ENCODE peak calls at places on chromosomes 4 and X, in four cellular contexts. One of them, this sample, is unnamed.
A peak's percentile ranks its signal among the peaks of the same experiment; 100 is the strongest.

GRCh38 chrX:115968436-115969252 is 201.9 kb upstream of the AGTR2 start:
- DNase-seq in foreskin fibroblast: peak; percentile 60
- DNase-seq in neural progenitor cell: peak; percentile 87
- DNase-seq in choroid plexus epithelial cell: peak; percentile 17
- DNase-seq in this sample: no peak

GRCh38 chr4:155543126-155543765 is 123.4 kb upstream of the GUCY1A1 start:
- DNase-seq in foreskin fibroblast: peak; percentile 86
- DNase-seq in neural progenitor cell: no peak
- DNase-seq in choroid plexus epithelial cell: no peak
- DNase-seq in this sample: peak; percentile 47

GRCh38 chrX:32289356-32289755 is 922.0 kb downstream of the DMD start:
- DNase-seq in foreskin fibroblast: no peak
- DNase-seq in choroid plexus epithelial cell: no peak
- DNase-seq in neural progenitor cell: no peak
- DNase-seq in this sample: no peak

GRCh38 chr4:21593268-21594002 is 355.1 kb downstream of the KCNIP4 start:
- DNase-seq in choroid plexus epithelial cell: no peak
- DNase-seq in foreskin fibroblast: peak; percentile 52
- DNase-seq in neural progenitor cell: no peak
- DNase-seq in this sample: no peak

GRCh38 chrX:1491851-1492349 is 39.2 kb upstream of the ASMTL start:
- DNase-seq in choroid plexus epithelial cell: peak; percentile 11
- DNase-seq in neural progenitor cell: peak; percentile 74
- DNase-seq in foreskin fibroblast: no peak
- DNase-seq in this sample: no peak

GRCh38 chr4:106208481-106209460 is 107.2 kb downstream of the TBCK start:
- DNase-seq in choroid plexus epithelial cell: no peak
- DNase-seq in foreskin fibroblast: no peak
- DNase-seq in neural progenitor cell: no peak
- DNase-seq in this sample: no peak

GRCh38 chrX:54865208-54865607 is 55.4 kb upstream of the TRO start:
- DNase-seq in choroid plexus epithelial cell: no peak
- DNase-seq in neural progenitor cell: no peak
- DNase-seq in foreskin fibroblast: no peak
- DNase-seq in this sample: no peak

GRCh38 chr4:20618010-20618409 is 82.2 kb upstream of the PACRGL start:
- DNase-seq in choroid plexus epithelial cell: peak; percentile 26
- DNase-seq in neural progenitor cell: peak; percentile 57
- DNase-seq in foreskin fibroblast: peak; percentile 33
- DNase-seq in this sample: no peak

GRCh38 chr4:123876640-123877039 is 480.0 kb downstream of the SPRY1 start:
- DNase-seq in choroid plexus epithelial cell: peak; percentile 6
- DNase-seq in neural progenitor cell: peak; percentile 28
- DNase-seq in foreskin fibroblast: no peak
- DNase-seq in this sample: no peak

GRCh38 chrX:135389717-135390116 is 32.0 kb upstream of the SMIM10L2A start:
- DNase-seq in neural progenitor cell: no peak
- DNase-seq in foreskin fibroblast: peak; percentile 4
- DNase-seq in choroid plexus epithelial cell: no peak
- DNase-seq in this sample: no peak

GRCh38 chrX:19457662-19458061 is 57.6 kb downstream of the MAP3K15 start:
- DNase-seq in neural progenitor cell: no peak
- DNase-seq in foreskin fibroblast: no peak
- DNase-seq in choroid plexus epithelial cell: no peak
- DNase-seq in this sample: no peak

GRCh38 chr4:36394352-36394903 is 113.0 kb downstream of the DTHD1 start:
- DNase-seq in choroid plexus epithelial cell: no peak
- DNase-seq in foreskin fibroblast: no peak
- DNase-seq in neural progenitor cell: no peak
- DNase-seq in this sample: no peak

GRCh38 chrX:111869639-111870034 is 6.3 kb upstream of the TRPC5OS start:
- DNase-seq in neural progenitor cell: peak; percentile 82
- DNase-seq in choroid plexus epithelial cell: peak; percentile 56
- DNase-seq in foreskin fibroblast: no peak
- DNase-seq in this sample: peak; percentile 4

GRCh38 chrX:85309717-85310116 is 65.9 kb downstream of the ZNF711 start:
- DNase-seq in foreskin fibroblast: no peak
- DNase-seq in neural progenitor cell: peak; percentile 6
- DNase-seq in choroid plexus epithelial cell: no peak
- DNase-seq in this sample: no peak

GRCh38 chr4:61877893-61878292 is 677.8 kb downstream of the ADGRL3 start:
- DNase-seq in choroid plexus epithelial cell: peak; percentile 42
- DNase-seq in neural progenitor cell: no peak
- DNase-seq in foreskin fibroblast: no peak
- DNase-seq in this sample: no peak

GRCh38 chrX:153873282-153874090 is 12.5 kb downstream of the L1CAM start:
- DNase-seq in neural progenitor cell: peak; percentile 87
- DNase-seq in foreskin fibroblast: no peak
- DNase-seq in choroid plexus epithelial cell: no peak
- DNase-seq in this sample: no peak

GRCh38 chr4:163598028-163598427 is 103.5 kb downstream of the TMA16 start:
- DNase-seq in foreskin fibroblast: no peak
- DNase-seq in choroid plexus epithelial cell: no peak
- DNase-seq in neural progenitor cell: no peak
- DNase-seq in this sample: no peak

GRCh38 chr4:82909326-82909725 is 8.8 kb downstream of the THAP9 start:
- DNase-seq in foreskin fibroblast: no peak
- DNase-seq in neural progenitor cell: no peak
- DNase-seq in choroid plexus epithelial cell: no peak
- DNase-seq in this sample: no peak

DNA sequence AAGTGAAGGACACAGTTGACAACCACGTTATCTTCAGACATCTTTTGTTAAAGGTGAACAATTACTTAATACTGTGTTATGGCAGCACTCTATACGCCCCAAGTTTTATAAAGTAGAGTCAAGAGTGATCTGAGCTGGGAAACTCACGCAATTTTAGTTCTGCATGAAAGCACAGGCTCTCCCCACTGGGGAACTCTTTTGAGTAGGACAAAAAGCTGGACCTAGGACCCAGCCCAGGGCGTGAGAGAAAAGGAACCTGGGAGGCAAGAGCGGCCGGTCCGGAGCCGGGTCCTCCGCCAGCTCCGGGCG is 152.6 kb upstream of the SLC4A4 start:
- DNase-seq in choroid plexus epithelial cell: no peak
- DNase-seq in foreskin fibroblast: no peak
- DNase-seq in neural progenitor cell: no peak
- DNase-seq in this sample: no peak
- H3K4me3 ChIP-seq in choroid plexus epithelial cell: peak overlapping the region; percentile 37
- H3K4me3 ChIP-seq in foreskin fibroblast: peak overlapping the region; percentile 54
- H3K4me3 ChIP-seq in neural progenitor cell: peak overlapping the region; percentile 75
- H3K4me3 ChIP-seq in this sample: peak overlapping the region; percentile 75

GRCh38 chr4:77193046-77193445 is 36.0 kb downstream of the CCNG2 start:
- DNase-seq in neural progenitor cell: no peak
- DNase-seq in choroid plexus epithelial cell: no peak
- DNase-seq in foreskin fibroblast: no peak
- DNase-seq in this sample: no peak
- H3K4me3 ChIP-seq in neural progenitor cell: no peak overlapping the region
- H3K4me3 ChIP-seq in choroid plexus epithelial cell: no peak overlapping the region
- H3K4me3 ChIP-seq in foreskin fibroblast: no peak overlapping the region
- H3K4me3 ChIP-seq in this sample: no peak overlapping the region

DNA sequence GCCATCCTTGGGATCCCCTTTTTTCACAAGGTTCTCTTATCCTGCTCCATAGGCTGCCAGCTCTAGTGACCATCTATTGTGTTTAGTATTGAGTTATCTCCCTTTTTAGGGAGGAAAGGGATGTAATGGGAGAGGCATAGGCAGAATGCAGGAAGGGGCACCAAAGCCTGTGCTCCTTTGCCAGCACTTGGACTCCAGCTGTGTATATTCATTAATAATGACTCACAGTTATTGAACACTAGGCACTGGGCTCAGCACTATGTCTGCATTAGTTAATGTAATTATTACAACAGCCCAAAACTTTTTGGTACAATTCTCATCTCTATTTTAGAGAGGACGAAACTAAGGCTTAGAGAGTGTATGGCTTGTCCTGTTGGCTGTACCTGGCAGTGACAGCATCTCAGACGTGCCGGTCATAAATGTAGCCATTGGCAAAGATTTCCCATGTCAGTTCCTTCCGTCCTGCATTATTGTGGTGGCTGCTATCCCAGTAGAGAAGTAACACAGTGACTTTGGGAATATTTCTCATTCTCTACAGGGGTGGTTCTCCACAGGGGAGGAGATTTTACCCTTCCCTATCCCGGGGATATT is 90.3 kb downstream of the AFF1 start:
- DNase-seq in foreskin fibroblast: peak; percentile 21
- DNase-seq in choroid plexus epithelial cell: no peak
- DNase-seq in neural progenitor cell: no peak
- DNase-seq in this sample: no peak
- H3K4me3 ChIP-seq in foreskin fibroblast: no peak overlapping the region
- H3K4me3 ChIP-seq in choroid plexus epithelial cell: no peak overlapping the region
- H3K4me3 ChIP-seq in neural progenitor cell: no peak overlapping the region
- H3K4me3 ChIP-seq in this sample: no peak overlapping the region

DNA sequence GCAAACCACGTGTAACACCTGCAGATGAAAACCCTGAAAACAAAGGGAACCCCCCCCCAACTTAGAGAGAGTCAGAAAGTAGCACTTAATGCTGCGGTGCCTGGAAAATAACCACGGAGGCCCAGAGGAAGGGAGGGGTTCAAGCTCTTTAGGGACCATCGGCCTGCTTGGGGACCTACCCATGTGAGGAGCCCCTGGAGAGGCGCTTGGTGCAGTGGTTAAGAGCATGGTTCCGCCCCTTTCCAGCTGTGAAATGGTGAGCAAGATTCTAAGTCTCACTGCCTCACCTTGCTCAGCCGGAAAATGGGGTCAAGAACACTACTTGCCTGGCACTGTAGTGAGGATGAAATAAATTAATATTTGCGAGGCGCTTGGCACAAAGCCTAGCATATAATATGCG is 13.8 kb downstream of the SLC25A5 start:
- DNase-seq in neural progenitor cell: no peak
- DNase-seq in foreskin fibroblast: no peak
- DNase-seq in choroid plexus epithelial cell: no peak
- DNase-seq in this sample: no peak
- H3K4me3 ChIP-seq in neural progenitor cell: peak overlapping the region; percentile 34
- H3K4me3 ChIP-seq in foreskin fibroblast: peak overlapping the region; percentile 44
- H3K4me3 ChIP-seq in choroid plexus epithelial cell: peak overlapping the region; percentile 54
- H3K4me3 ChIP-seq in this sample: peak overlapping the region; percentile 33

GRCh38 chrX:151873096-151873495 is 39.6 kb upstream of the MAGEA4 start:
- DNase-seq in choroid plexus epithelial cell: no peak
- DNase-seq in neural progenitor cell: no peak
- DNase-seq in foreskin fibroblast: no peak
- DNase-seq in this sample: no peak

GRCh38 chrX:151875270-151876026 is 37.2 kb upstream of the MAGEA4 start:
- DNase-seq in foreskin fibroblast: peak; percentile 8
- DNase-seq in choroid plexus epithelial cell: no peak
- DNase-seq in neural progenitor cell: no peak
- DNase-seq in this sample: no peak

GRCh38 chrX:151870603-151871002 is 42.1 kb upstream of the MAGEA4 start:
- DNase-seq in choroid plexus epithelial cell: peak; percentile 62
- DNase-seq in foreskin fibroblast: peak; percentile 87
- DNase-seq in neural progenitor cell: no peak
- DNase-seq in this sample: peak; percentile 67

DNA sequence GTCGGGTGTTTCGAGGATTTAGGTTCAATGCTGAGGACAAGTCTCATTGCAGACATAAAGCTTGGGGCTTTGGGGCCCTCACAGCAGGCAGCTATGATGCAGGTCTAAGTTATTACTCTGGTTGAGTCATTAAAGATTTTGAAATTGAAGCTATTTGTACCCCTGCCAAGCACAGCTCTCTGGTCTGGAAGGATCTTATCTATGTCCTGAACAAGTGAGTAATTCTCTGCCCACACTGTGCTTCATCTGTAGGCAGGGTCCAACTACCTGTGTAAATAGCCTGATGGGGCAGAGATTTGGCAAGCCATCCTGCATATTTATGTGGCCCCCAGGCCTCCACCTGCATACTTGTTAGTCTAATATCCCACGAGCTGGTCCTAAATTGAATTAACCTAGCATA is 41.4 kb upstream of the MAGEA4 start:
- DNase-seq in foreskin fibroblast: peak; percentile 89
- DNase-seq in choroid plexus epithelial cell: peak; percentile 92
- DNase-seq in neural progenitor cell: no peak
- DNase-seq in this sample: peak; percentile 83
- H3K4me3 ChIP-seq in foreskin fibroblast: no peak overlapping the region
- H3K4me3 ChIP-seq in choroid plexus epithelial cell: no peak overlapping the region
- H3K4me3 ChIP-seq in neural progenitor cell: no peak overlapping the region
- H3K4me3 ChIP-seq in this sample: no peak overlapping the region

GRCh38 chr4:23333556-23333945 is 556.3 kb downstream of the PPARGC1A start:
- DNase-seq in neural progenitor cell: no peak
- DNase-seq in foreskin fibroblast: peak; percentile 36
- DNase-seq in choroid plexus epithelial cell: peak; percentile 13
- DNase-seq in this sample: no peak

GRCh38 chr4:23332266-23332665 is 557.6 kb downstream of the PPARGC1A start:
- DNase-seq in foreskin fibroblast: no peak
- DNase-seq in neural progenitor cell: peak; percentile 15
- DNase-seq in choroid plexus epithelial cell: no peak
- DNase-seq in this sample: no peak

GRCh38 chr4:23337292-23337691 is 552.6 kb downstream of the PPARGC1A start:
- DNase-seq in neural progenitor cell: peak; percentile 22
- DNase-seq in foreskin fibroblast: no peak
- DNase-seq in choroid plexus epithelial cell: no peak
- DNase-seq in this sample: no peak

GRCh38 chr4:23333946-23334878 is 555.6 kb downstream of the PPARGC1A start:
- DNase-seq in neural progenitor cell: peak; percentile 54
- DNase-seq in foreskin fibroblast: peak; percentile 83
- DNase-seq in choroid plexus epithelial cell: peak; percentile 49
- DNase-seq in this sample: peak; percentile 73
- H3K4me3 ChIP-seq in neural progenitor cell: no peak overlapping the region
- H3K4me3 ChIP-seq in foreskin fibroblast: no peak overlapping the region
- H3K4me3 ChIP-seq in choroid plexus epithelial cell: no peak overlapping the region
- H3K4me3 ChIP-seq in this sample: no peak overlapping the region

GRCh38 chr4:188824553-188824952 is 685.3 kb downstream of the TRIML1 start:
- DNase-seq in neural progenitor cell: no peak
- DNase-seq in choroid plexus epithelial cell: no peak
- DNase-seq in foreskin fibroblast: no peak
- DNase-seq in this sample: no peak
- H3K4me3 ChIP-seq in neural progenitor cell: no peak overlapping the region
- H3K4me3 ChIP-seq in choroid plexus epithelial cell: no peak overlapping the region
- H3K4me3 ChIP-seq in foreskin fibroblast: no peak overlapping the region
- H3K4me3 ChIP-seq in this sample: no peak overlapping the region

This sample was measured in skeletal muscle cell.